ENCODE peak calls at places on chromosomes 13 and 19, in eight cellular contexts. P is AG10803; D is CD4-positive, alpha-beta T cell; C is heart left ventricle; W is fibroblast of pulmonary artery; Z is IMR-90; Q is HCT116; R is AG09309. T is an unnamed sample.

GRCh38 chr13:99577934-99578917 is 77.0 kb downstream of the TM9SF2 start:
- DNase-seq in P (peak; percentile 11), D (no peak), C (no peak), W (peak; percentile 26), Z (no peak), Q (no peak), R (no peak), T (peak; percentile 40)

GRCh38 chr13:35723061-35723461 is 246.6 kb upstream of the MAB21L1 start:
- DNase-seq in P (peak; percentile 70), D (no peak), C (no peak), W (peak; percentile 64), Z (peak; percentile 33), Q (no peak), R (no peak), T (no peak)

GRCh38 chr13:99307648-99308339 is 595 bp upstream of the GPR183 start:
- DNase-seq in P (peak; percentile 54), D (peak; percentile 36), C (no peak), W (peak; percentile 64), Z (peak; percentile 83), Q (no peak), R (no peak), T (no peak)

GRCh38 chr19:45999653-46000121 is 4.4 kb downstream of the CCDC61 start:
- DNase-seq in P (no peak), D (no peak), C (peak; percentile 55), W (peak; percentile 39), Z (peak; percentile 43), Q (no peak), R (no peak), T (no peak)

GRCh38 chr19:35673121-35673804 is 6.9 kb downstream of the UPK1A start:
- DNase-seq in P (peak; percentile 47), D (peak; percentile 12), C (no peak), W (peak; percentile 40), Z (peak; percentile 62), Q (peak; percentile 53), R (peak; percentile 5), T (peak; percentile 25)

GRCh38 chr19:18656337-18657086 is 19.7 kb downstream of the KLHL26 start:
- DNase-seq in P (no peak), D (no peak), C (no peak), W (no peak), Z (no peak), Q (no peak), R (no peak), T (no peak)

GRCh38 chr13:38166121-38166520 is 183.5 kb upstream of the UFM1 start:
- DNase-seq in P (peak; percentile 20), D (no peak), C (no peak), W (peak; percentile 26), Z (no peak), Q (no peak), R (no peak), T (no peak)

GRCh38 chr13:98521461-98521860 is 55.4 kb downstream of the STK24 start:
- DNase-seq in P (no peak), D (no peak), C (no peak), W (no peak), Z (no peak), Q (no peak), R (no peak), T (no peak)

GRCh38 chr13:21670006-21670882 is 629 bp upstream of the FGF9 start:
- DNase-seq in P (peak; percentile 38), D (peak; percentile 54), C (peak; percentile 84), W (peak; percentile 42), Z (peak; percentile 48), Q (no peak), R (no peak), T (peak; percentile 67)

GRCh38 chr13:53064721-53065120 is 36.1 kb downstream of the OLFM4 start:
- DNase-seq in P (no peak), D (no peak), C (no peak), W (no peak), Z (no peak), Q (no peak), R (no peak), T (no peak)

GRCh38 chr19:58450836-58451357 is 525 bp upstream of the ZNF324B start:
- DNase-seq in P (no peak), D (no peak), C (no peak), W (no peak), Z (no peak), Q (no peak), R (no peak), T (no peak)

GRCh38 chr19:34480971-34481821 is at the start of gene WTIP:
- DNase-seq in P (peak; percentile 94), D (no peak), C (peak; percentile 90), W (peak; percentile 89), Z (peak; percentile 88), Q (peak; percentile 18), R (peak; percentile 66), T (peak; percentile 75)

GRCh38 chr13:95842898-95843297 is 166.0 kb downstream of the DNAJC3 start:
- DNase-seq in P (no peak), D (no peak), C (no peak), W (no peak), Z (no peak), Q (no peak), R (no peak), T (no peak)

GRCh38 chr13:113506025-113506685 is 15.6 kb upstream of the DCUN1D2 start:
- DNase-seq in P (no peak), D (no peak), C (no peak), W (no peak), Z (no peak), Q (no peak), R (no peak), T (no peak)

GRCh38 chr13:51619614-51620013 is 35.4 kb downstream of the WDFY2 start:
- DNase-seq in P (peak; percentile 78), D (no peak), C (no peak), W (peak; percentile 50), Z (peak; percentile 85), Q (no peak), R (peak; percentile 45), T (no peak)

GRCh38 chr13:39765801-39766463 is 110.5 kb downstream of the COG6 start:
- DNase-seq in P (peak; percentile 56), D (no peak), C (no peak), W (no peak), Z (no peak), Q (no peak), R (no peak), T (no peak)

GRCh38 chr13:42600943-42601342 is 27.0 kb downstream of the TNFSF11 start:
- DNase-seq in P (no peak), D (no peak), C (no peak), W (peak; percentile 8), Z (no peak), Q (no peak), R (no peak), T (no peak)

GRCh38 chr13:45441633-45442032 is 23.1 kb upstream of the COG3 start:
- DNase-seq in P (peak; percentile 33), D (no peak), C (no peak), W (peak; percentile 16), Z (peak; percentile 10), Q (no peak), R (no peak), T (no peak)
- TF ChIP-seq CTCF in P (peak; percentile 43), D (no peak), C (no peak), W (peak; percentile 33), Z (no peak), Q (peak; percentile 24), R (peak; percentile 35), T (peak; percentile 25)

DNA sequence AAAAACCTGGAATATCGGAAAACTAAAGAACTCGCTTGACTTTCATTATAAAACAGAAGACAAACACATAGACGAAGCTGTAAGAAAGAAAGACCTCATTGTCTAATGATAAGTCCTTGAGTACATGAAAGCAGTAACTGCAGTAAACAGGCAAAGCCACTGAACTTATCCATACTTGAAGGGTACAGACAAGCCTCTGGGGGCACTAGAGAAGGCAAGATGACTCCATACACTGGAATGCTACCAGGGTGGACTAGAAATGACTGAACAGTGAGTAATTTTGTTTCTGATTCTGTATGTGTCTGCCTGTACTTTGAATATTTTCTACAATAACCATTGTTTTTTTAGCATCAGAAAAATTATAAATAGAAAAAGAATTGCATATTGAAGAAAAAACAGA is 507.9 kb downstream of the UQCRFS1 start:
- DNase-seq in P (peak; percentile 85), D (no peak), C (no peak), W (peak; percentile 80), Z (peak; percentile 62), Q (no peak), R (peak; percentile 68), T (no peak)
- TF ChIP-seq CTCF in P (peak; percentile 78), D (no peak), C (no peak), W (peak; percentile 50), Z (peak; percentile 47), Q (no peak), R (peak; percentile 68), T (peak; percentile 54)

DNA sequence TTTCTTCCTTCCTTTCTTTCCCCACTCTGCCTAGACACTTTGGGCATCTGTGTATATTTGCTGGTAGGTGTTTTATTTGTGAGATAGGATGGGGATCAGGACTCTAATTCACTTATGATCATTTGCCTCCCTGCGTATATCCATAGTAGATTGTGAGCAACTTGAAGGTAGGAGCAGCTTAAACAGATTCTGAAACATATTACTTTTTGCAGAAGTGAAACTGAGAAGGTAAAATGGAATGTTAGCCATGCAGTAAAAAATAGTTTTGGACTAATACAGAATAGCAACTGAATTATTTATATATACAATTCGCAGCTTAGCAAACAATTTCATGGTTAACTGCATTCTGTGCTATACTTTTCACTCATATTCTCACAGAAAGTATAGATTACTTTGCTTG is 38.7 kb downstream of the RNF6 start:
- DNase-seq in P (no peak), D (no peak), C (no peak), W (no peak), Z (no peak), Q (no peak), R (no peak), T (no peak)
- TF ChIP-seq CTCF in P (no peak), D (no peak), C (no peak), W (no peak), Z (no peak), Q (no peak), R (no peak), T (no peak)

GRCh38 chr13:44396963-44397580 is 23.4 kb downstream of the SERP2 start:
- DNase-seq in P (no peak), D (no peak), C (no peak), W (peak; percentile 57), Z (peak; percentile 26), Q (no peak), R (no peak), T (no peak)

GRCh38 chr13:44396295-44396962 is 22.8 kb downstream of the SERP2 start:
- DNase-seq in P (no peak), D (no peak), C (no peak), W (no peak), Z (no peak), Q (no peak), R (no peak), T (no peak)

GRCh38 chr13:44399045-44399444 is 25.4 kb downstream of the SERP2 start:
- DNase-seq in P (no peak), D (no peak), C (no peak), W (no peak), Z (no peak), Q (no peak), R (no peak), T (no peak)

GRCh38 chr13:44398606-44399005 is 25.0 kb downstream of the SERP2 start:
- DNase-seq in P (no peak), D (no peak), C (no peak), W (no peak), Z (no peak), Q (no peak), R (no peak), T (no peak)

DNA sequence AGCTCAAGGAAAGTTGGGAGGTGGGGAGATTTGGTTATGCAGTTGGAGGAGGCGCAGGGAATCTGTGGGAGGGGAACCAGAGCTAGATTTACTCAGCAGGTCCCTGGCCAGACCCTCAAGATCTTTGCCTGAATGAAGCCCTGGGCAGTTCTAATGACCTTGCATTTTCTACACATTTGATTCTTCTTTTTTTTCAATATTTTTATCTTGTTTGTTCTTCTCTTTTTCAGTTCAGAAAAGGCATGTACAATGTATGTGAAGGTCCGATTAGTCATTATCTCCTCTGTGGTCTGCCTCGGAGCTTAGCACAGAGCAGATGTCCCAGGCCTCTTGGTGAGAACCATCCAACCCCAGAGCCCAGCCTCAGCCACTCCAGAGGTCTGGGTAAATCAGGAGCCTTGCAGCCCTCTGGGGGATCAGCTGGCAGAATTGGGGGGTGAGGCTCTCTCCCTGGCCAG is 24.2 kb downstream of the SERP2 start:
- DNase-seq in P (no peak), D (no peak), C (no peak), W (peak; percentile 31), Z (peak; percentile 20), Q (no peak), R (no peak), T (no peak)
- TF ChIP-seq CTCF in P (no peak), D (no peak), C (no peak), W (no peak), Z (no peak), Q (no peak), R (no peak), T (no peak)